ENCODE peak calls at places on chromosome 14, in seven cellular contexts. V is CD8-positive, alpha-beta memory T cell; L is AG04450; W is neural progenitor cell; A is dorsolateral prefrontal cortex; I is Karpas-422; E is ascending aorta. F is an unnamed sample.

GRCh38 chr14:30180219-30180618 is 252.6 kb upstream of the PRKD1 start:
- DNase-seq in V (no peak), L (peak; percentile 32), W (no peak), A (no peak), I (no peak), E (no peak), F (no peak)

GRCh38 chr14:53741379-53742225 is 215.0 kb downstream of the BMP4 start:
- DNase-seq in V (no peak), L (no peak), W (no peak), A (no peak), I (no peak), E (no peak), F (no peak)

GRCh38 chr14:70622111-70622712 is 19.5 kb upstream of the TTC9 start:
- DNase-seq in V (peak; percentile 62), L (no peak), W (peak; percentile 69), A (no peak), I (peak; percentile 88), E (no peak), F (no peak)

GRCh38 chr14:56899829-56900228 is 89.5 kb upstream of the OTX2 start:
- DNase-seq in V (no peak), L (no peak), W (peak; percentile 58), A (no peak), I (no peak), E (no peak), F (no peak)

GRCh38 chr14:59425322-59425945 is 39.7 kb downstream of the GPR135 start:
- DNase-seq in V (no peak), L (peak; percentile 8), W (no peak), A (no peak), I (no peak), E (no peak), F (no peak)

GRCh38 chr14:69008411-69008810 is 29.3 kb upstream of the ACTN1 start:
- DNase-seq in V (no peak), L (no peak), W (no peak), A (no peak), I (no peak), E (no peak), F (no peak)

GRCh38 chr14:90677484-90678045 is 138.7 kb downstream of the TTC7B start:
- DNase-seq in V (peak; percentile 25), L (no peak), W (no peak), A (no peak), I (no peak), E (no peak), F (no peak)

GRCh38 chr14:68143341-68143807 is 323.8 kb downstream of the RAD51B start:
- DNase-seq in V (no peak), L (no peak), W (no peak), A (peak; percentile 35), I (no peak), E (peak; percentile 72), F (peak; percentile 68)

GRCh38 chr14:24095196-24096068 is 1.3 kb downstream of the PCK2 start:
- DNase-seq in V (peak; percentile 17), L (no peak), W (peak; percentile 61), A (no peak), I (peak; percentile 92), E (no peak), F (no peak)

GRCh38 chr14:24092110-24092959 is 1.8 kb upstream of the PCK2 start:
- DNase-seq in V (no peak), L (no peak), W (no peak), A (no peak), I (no peak), E (no peak), F (no peak)

GRCh38 chr14:24094839-24095195 is 706 bp downstream of the PCK2 start:
- DNase-seq in V (no peak), L (no peak), W (peak; percentile 45), A (no peak), I (no peak), E (no peak), F (no peak)

GRCh38 chr14:24092960-24093900 is 881 bp upstream of the PCK2 start:
- DNase-seq in V (no peak), L (no peak), W (no peak), A (no peak), I (no peak), E (no peak), F (no peak)

DNA sequence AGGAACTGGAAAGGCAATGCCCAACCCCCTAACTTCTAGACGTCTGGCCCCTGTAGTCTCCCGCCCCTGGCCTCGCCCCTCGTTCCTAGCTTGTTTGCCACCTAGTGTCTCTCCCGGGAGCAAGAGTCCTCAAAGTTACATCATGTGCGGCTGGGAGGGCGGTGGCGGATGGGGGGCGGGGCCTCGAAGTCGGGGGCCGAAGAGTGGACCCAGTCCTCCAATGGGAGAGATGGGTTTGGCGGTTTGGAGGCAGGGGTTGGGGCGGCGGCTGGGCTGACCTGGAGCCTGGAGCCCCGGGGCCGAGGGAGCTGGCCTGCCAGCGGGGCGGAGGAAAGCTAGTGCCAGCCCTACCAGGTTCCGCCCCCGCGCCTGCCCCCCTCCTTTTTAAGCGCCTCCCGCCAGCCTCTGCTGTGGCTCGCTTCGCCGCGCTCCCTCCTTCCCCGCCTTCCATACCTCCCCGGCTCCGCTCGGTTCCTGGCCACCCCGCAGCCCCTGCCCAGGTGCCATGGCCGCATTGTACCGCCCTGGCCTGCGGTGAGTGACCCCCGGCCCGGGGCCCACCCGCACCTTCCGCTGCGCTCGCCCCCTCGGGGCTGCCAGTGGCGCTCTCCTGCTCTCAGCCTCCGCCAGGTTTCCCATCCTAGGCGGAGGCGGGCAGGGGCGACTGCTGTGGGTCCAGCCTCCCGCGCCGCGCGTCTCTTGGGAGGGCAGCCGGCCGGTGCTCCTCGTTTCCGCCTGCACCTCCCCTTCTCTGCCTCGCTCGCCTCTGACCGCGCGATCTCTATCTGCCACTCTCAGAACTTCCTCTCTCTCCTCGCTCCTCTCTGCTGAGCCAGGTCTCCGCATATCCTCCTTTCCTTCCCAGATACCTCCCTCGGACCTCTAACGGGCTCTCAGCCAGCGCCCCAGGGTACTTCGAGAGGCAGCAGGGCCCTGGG is at the start of gene PCK2:
- DNase-seq in V (peak; percentile 65), L (peak; percentile 73), W (peak; percentile 95), A (peak; percentile 67), I (peak; percentile 96), E (peak; percentile 97), F (peak; percentile 94)
- H3K27ac ChIP-seq in V (peak within 1 kb of the TSS; percentile 83), L (peak within 1 kb of the TSS; percentile 68), W (no peak within 1 kb of the TSS), A (peak within 1 kb of the TSS; percentile 74), I (peak within 1 kb of the TSS; percentile 91), E (peak within 1 kb of the TSS; percentile 95), F (peak within 1 kb of the TSS; percentile 99)

GRCh38 chr14:65237023-65237814 is 134.9 kb upstream of the MAX start:
- DNase-seq in V (no peak), L (no peak), W (no peak), A (no peak), I (no peak), E (no peak), F (no peak)
- H3K27ac ChIP-seq in V (no peak overlapping the region), L (peak overlapping the region; percentile 70), W (no peak overlapping the region), A (peak overlapping the region; percentile 94), I (no peak overlapping the region), E (no peak overlapping the region), F (peak overlapping the region; percentile 67)

GRCh38 chr14:102857444-102857843 is 65.0 kb upstream of the AMN start:
- DNase-seq in V (no peak), L (no peak), W (no peak), A (no peak), I (no peak), E (peak; percentile 39), F (no peak)
- H3K27ac ChIP-seq in V (no peak overlapping the region), L (no peak overlapping the region), W (no peak overlapping the region), A (no peak overlapping the region), I (no peak overlapping the region), E (no peak overlapping the region), F (no peak overlapping the region)

GRCh38 chr14:83096092-83096491 is 1562.4 kb upstream of the SEL1L start:
- DNase-seq in V (no peak), L (peak; percentile 16), W (no peak), A (no peak), I (no peak), E (no peak), F (no peak)

DNA sequence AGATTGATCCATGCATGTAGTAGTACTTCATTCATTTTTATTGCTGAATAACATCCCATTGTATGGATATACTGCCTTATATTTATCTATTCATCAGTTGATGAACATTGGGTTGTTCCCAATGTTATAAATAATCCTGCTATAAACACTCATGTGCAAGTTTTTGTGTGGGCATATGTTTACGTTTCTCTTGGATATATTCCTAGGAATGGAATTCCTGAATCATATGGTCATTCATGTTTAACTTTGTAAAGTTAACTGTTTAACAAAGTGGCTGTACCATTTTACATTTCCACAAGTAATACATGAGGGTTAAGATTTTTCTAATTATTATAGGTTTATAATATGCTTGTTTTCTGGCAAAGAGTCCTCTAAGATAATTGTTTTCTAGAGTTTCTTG is 1568.2 kb upstream of the SEL1L start:
- DNase-seq in V (no peak), L (peak; percentile 24), W (no peak), A (no peak), I (no peak), E (no peak), F (no peak)
- H3K27ac ChIP-seq in V (no peak overlapping the region), L (no peak overlapping the region), W (no peak overlapping the region), A (no peak overlapping the region), I (no peak overlapping the region), E (no peak overlapping the region), F (no peak overlapping the region)

GRCh38 chr14:93092606-93093556 is 22.8 kb downstream of the ITPK1 start:
- DNase-seq in V (no peak), L (no peak), W (no peak), A (no peak), I (no peak), E (no peak), F (no peak)
- H3K27ac ChIP-seq in V (no peak overlapping the region), L (no peak overlapping the region), W (no peak overlapping the region), A (peak overlapping the region; percentile 42), I (no peak overlapping the region), E (no peak overlapping the region), F (no peak overlapping the region)

GRCh38 chr14:32512348-32512747 is 183.2 kb downstream of the AKAP6 start:
- DNase-seq in V (no peak), L (no peak), W (no peak), A (no peak), I (no peak), E (no peak), F (no peak)

GRCh38 chr14:32510815-32511214 is 181.7 kb downstream of the AKAP6 start:
- DNase-seq in V (no peak), L (no peak), W (no peak), A (no peak), I (no peak), E (no peak), F (no peak)

GRCh38 chr14:32512813-32513212 is 183.7 kb downstream of the AKAP6 start:
- DNase-seq in V (no peak), L (no peak), W (no peak), A (no peak), I (no peak), E (no peak), F (no peak)

GRCh38 chr14:32513571-32514009 is 184.5 kb downstream of the AKAP6 start:
- DNase-seq in V (no peak), L (no peak), W (no peak), A (no peak), I (no peak), E (no peak), F (no peak)

GRCh38 chr14:32514236-32514635 is 185.1 kb downstream of the AKAP6 start:
- DNase-seq in V (no peak), L (no peak), W (no peak), A (no peak), I (no peak), E (no peak), F (no peak)
- H3K27ac ChIP-seq in V (no peak overlapping the region), L (no peak overlapping the region), W (no peak overlapping the region), A (no peak overlapping the region), I (no peak overlapping the region), E (no peak overlapping the region), F (peak overlapping the region; percentile 11)

F was measured in breast epithelium.